ENCODE peak calls at places on chromosomes 16 and 17, in eight cellular contexts. K is GM12865; W is NCI-H1048; F is sigmoid colon; I is effector memory CD8-positive, alpha-beta T cell; Q is NCI-H510A; D is GM19239; J is suprapubic skin. O is an unnamed sample.

GRCh38 chr16:11691771-11692170 is 23.5 kb downstream of the SNN start:
- DNase-seq in K (no peak), W (no peak), F (peak; percentile 54), I (no peak), Q (no peak), D (no peak), J (no peak), O (no peak)

GRCh38 chr17:65393514-65393913 is 167.9 kb downstream of the AXIN2 start:
- DNase-seq in K (no peak), W (no peak), F (no peak), I (no peak), Q (no peak), D (no peak), J (no peak), O (no peak)

GRCh38 chr16:85556456-85557082 is 56.6 kb upstream of the GSE1 start:
- DNase-seq in K (peak; percentile 81), W (no peak), F (no peak), I (peak; percentile 46), Q (no peak), D (peak; percentile 82), J (no peak), O (no peak)

GRCh38 chr16:50360033-50360778 is 8.6 kb downstream of the BRD7 start:
- DNase-seq in K (no peak), W (no peak), F (no peak), I (no peak), Q (no peak), D (no peak), J (no peak), O (no peak)

GRCh38 chr17:60910415-60910814 is 232.8 kb downstream of the BCAS3 start:
- DNase-seq in K (no peak), W (no peak), F (no peak), I (no peak), Q (no peak), D (no peak), J (no peak), O (no peak)

GRCh38 chr16:58494981-58495860 is 4.7 kb upstream of the NDRG4 start:
- DNase-seq in K (peak; percentile 92), W (peak; percentile 54), F (peak; percentile 83), I (no peak), Q (peak; percentile 35), D (peak; percentile 82), J (no peak), O (no peak)

GRCh38 chr17:79625706-79626105 is 14.9 kb upstream of the RBFOX3 start:
- DNase-seq in K (no peak), W (no peak), F (peak; percentile 32), I (no peak), Q (no peak), D (no peak), J (peak; percentile 28), O (peak; percentile 50)

GRCh38 chr16:27239026-27239425 is 29.5 kb downstream of the NSMCE1 start:
- DNase-seq in K (no peak), W (no peak), F (peak; percentile 52), I (no peak), Q (no peak), D (no peak), J (no peak), O (no peak)

GRCh38 chr16:66650707-66651473 is 45.7 kb downstream of the CMTM4 start:
- DNase-seq in K (peak; percentile 85), W (peak; percentile 7), F (peak; percentile 85), I (peak; percentile 81), Q (peak; percentile 60), D (peak; percentile 57), J (peak; percentile 87), O (no peak)

GRCh38 chr17:48636177-48637018 is 10.2 kb upstream of the HOXB9 start:
- DNase-seq in K (peak; percentile 77), W (peak; percentile 34), F (peak; percentile 73), I (peak; percentile 61), Q (peak; percentile 25), D (peak; percentile 93), J (no peak), O (no peak)

GRCh38 chr17:49582789-49583188 is 7.1 kb downstream of the NXPH3 start:
- DNase-seq in K (no peak), W (no peak), F (no peak), I (no peak), Q (no peak), D (no peak), J (peak; percentile 56), O (no peak)

GRCh38 chr16:54291107-54291980 is 4.8 kb upstream of the IRX3 start:
- DNase-seq in K (no peak), W (no peak), F (no peak), I (no peak), Q (no peak), D (no peak), J (no peak), O (peak; percentile 55)

GRCh38 chr16:50297301-50298074 is 31.1 kb downstream of the ADCY7 start:
- DNase-seq in K (no peak), W (no peak), F (peak; percentile 63), I (no peak), Q (peak; percentile 41), D (no peak), J (peak; percentile 45), O (peak; percentile 86)